ENCODE peak calls at places on chromosomes 16 and 17, in six cellular contexts. K is NCI-H345; R is activated CD4-positive, alpha-beta T cell treated with anti-CD3 and anti-CD28 coated beads, Interleukin-2, amount 50 U/mL, for 48 hours; P is endothelial cell of umbilical vein; H is PC-3; B is CD8-positive, alpha-beta T cell. Y is an unnamed sample.

GRCh38 chr17:13485327-13485726 is 116.4 kb downstream of the HS3ST3A1 start:
- DNase-seq in K (no peak), R (no peak), P (no peak), H (no peak), B (no peak), Y (no peak)

GRCh38 chr16:12459993-12460392 is 343.7 kb downstream of the CPPED1 start:
- DNase-seq in K (no peak), R (peak), P (no peak), H (no peak), B (no peak), Y (no peak)

GRCh38 chr17:77085916-77086432 is 54.8 kb upstream of the SEC14L1 start:
- DNase-seq in K (peak), R (no peak), P (peak), H (no peak), B (no peak), Y (no peak)

GRCh38 chr17:49952209-49952911 is 16.6 kb upstream of the DLX4 start:
- DNase-seq in K (peak), R (peak), P (peak), H (peak), B (peak), Y (no peak)

GRCh38 chr17:80476877-80477646 is 655 bp upstream of the NPTX1 start:
- DNase-seq in K (peak), R (no peak), P (no peak), H (no peak), B (no peak), Y (no peak)

GRCh38 chr17:51677875-51678274 is 417.5 kb downstream of the UTP18 start:
- DNase-seq in K (no peak), R (no peak), P (no peak), H (no peak), B (no peak), Y (no peak)

GRCh38 chr17:80362428-80363119 is 52.4 kb upstream of the ENDOV start:
- DNase-seq in K (no peak), R (no peak), P (peak), H (no peak), B (no peak), Y (no peak)

GRCh38 chr17:73929860-73930430 is 273.5 kb upstream of the RPL38 start:
- DNase-seq in K (no peak), R (no peak), P (no peak), H (no peak), B (no peak), Y (no peak)

GRCh38 chr17:38925263-38925995 is at the start of gene LASP1NB:
- DNase-seq in K (no peak), R (peak), P (no peak), H (no peak), B (peak), Y (no peak)

GRCh38 chr16:64586756-64587155 is 535.1 kb downstream of the CDH11 start:
- DNase-seq in K (no peak), R (no peak), P (no peak), H (no peak), B (no peak), Y (no peak)

GRCh38 chr16:48720266-48720665 is 110.3 kb upstream of the N4BP1 start:
- DNase-seq in K (no peak), R (no peak), P (no peak), H (peak), B (no peak), Y (no peak)

GRCh38 chr16:11084484-11085024 is 140.2 kb downstream of the CLEC16A start:
- DNase-seq in K (no peak), R (no peak), P (no peak), H (peak), B (no peak), Y (no peak)

GRCh38 chr16:17277981-17278381 is 192.8 kb downstream of the XYLT1 start:
- DNase-seq in K (no peak), R (peak), P (no peak), H (no peak), B (no peak), Y (no peak)

GRCh38 chr17:46126840-46127239 is 66.4 kb downstream of the KANSL1 start:
- DNase-seq in K (no peak), R (no peak), P (no peak), H (no peak), B (no peak), Y (no peak)

GRCh38 chr16:31286421-31287032 is 26.8 kb downstream of the ITGAM start:
- DNase-seq in K (no peak), R (no peak), P (no peak), H (no peak), B (no peak), Y (no peak)

GRCh38 chr17:78664476-78665384 is 87.5 kb upstream of the DNAH17 start:
- DNase-seq in K (no peak), R (no peak), P (peak), H (peak), B (no peak), Y (no peak)

GRCh38 chr17:45291170-45291805 is 25.5 kb downstream of the MAP3K14 start:
- DNase-seq in K (no peak), R (no peak), P (no peak), H (no peak), B (no peak), Y (no peak)

GRCh38 chr17:15038656-15039055 is 226.5 kb downstream of the PMP22 start:
- DNase-seq in K (no peak), R (no peak), P (no peak), H (peak), B (no peak), Y (no peak)

GRCh38 chr16:67235816-67236547 is 9.1 kb downstream of the TMEM208 start:
- DNase-seq in K (no peak), R (peak), P (no peak), H (no peak), B (no peak), Y (no peak)

GRCh38 chr16:86013867-86014266 is 114.9 kb downstream of the IRF8 start:
- DNase-seq in K (no peak), R (no peak), P (no peak), H (no peak), B (no peak), Y (no peak)

GRCh38 chr16:1430759-1431496 is at the start of gene PERCC1:
- DNase-seq in K (peak), R (no peak), P (no peak), H (peak), B (no peak), Y (no peak)

GRCh38 chr17:77011173-77012011 is 129.4 kb upstream of the SEC14L1 start:
- DNase-seq in K (peak), R (peak), P (peak), H (peak), B (peak), Y (no peak)

GRCh38 chr16:22977294-22977697 is 163.3 kb downstream of the HS3ST2 start:
- DNase-seq in K (no peak), R (no peak), P (peak), H (peak), B (no peak), Y (no peak)

GRCh38 chr17:75102385-75102821 is 7.4 kb upstream of the ARMC7 start:
- DNase-seq in K (peak), R (no peak), P (no peak), H (no peak), B (no peak), Y (no peak)

GRCh38 chr16:23433261-23433920 is 19.6 kb downstream of the COG7 start:
- DNase-seq in K (no peak), R (no peak), P (no peak), H (no peak), B (no peak), Y (no peak)

GRCh38 chr16:86484240-86484639 is 26.1 kb upstream of the FOXF1 start:
- DNase-seq in K (no peak), R (no peak), P (no peak), H (no peak), B (no peak), Y (no peak)

GRCh38 chr17:31787857-31788570 is 71.0 kb downstream of the COPRS start:
- DNase-seq in K (no peak), R (no peak), P (no peak), H (peak), B (no peak), Y (no peak)

GRCh38 chr16:56631197-56631596 is 1.3 kb upstream of the MT1M start:
- DNase-seq in K (no peak), R (no peak), P (no peak), H (no peak), B (no peak), Y (no peak)

GRCh38 chr17:81641825-81642489 is 5.0 kb downstream of the TSPAN10 start:
- DNase-seq in K (no peak), R (no peak), P (no peak), H (peak), B (no peak), Y (no peak)

GRCh38 chr17:31649302-31649701 is 209.7 kb downstream of the COPRS start:
- DNase-seq in K (no peak), R (no peak), P (no peak), H (no peak), B (no peak), Y (no peak)

GRCh38 chr17:49972486-49973270 is 3.7 kb downstream of the DLX4 start:
- DNase-seq in K (no peak), R (no peak), P (no peak), H (no peak), B (no peak), Y (no peak)

Y was measured in iPS DF 19.7.